ENCODE peak calls at places on chromosome 1, in seven cellular contexts. H, P, Z, T, X, Q and R are unnamed samples.

GRCh38 chr1:110280126-110280525 is 59.1 kb upstream of the RBM15 start:
- DNase-seq in H (no peak), P (no peak), Z (no peak), T (no peak), X (no peak), Q (no peak), R (no peak)

GRCh38 chr1:204493145-204493881 is 1.3 kb downstream of the PIK3C2B start:
- DNase-seq in H (no peak), P (no peak), Z (no peak), T (no peak), X (no peak), Q (no peak), R (no peak)

GRCh38 chr1:25805863-25806225 is 5.9 kb downstream of the SELENON start:
- DNase-seq in H (no peak), P (no peak), Z (no peak), T (no peak), X (no peak), Q (no peak), R (no peak)

GRCh38 chr1:8873506-8874229 is 4.8 kb downstream of the ENO1 start:
- DNase-seq in H (peak; percentile 93), P (peak; percentile 84), Z (peak; percentile 96), T (peak; percentile 60), X (peak; percentile 88), Q (peak; percentile 86), R (peak; percentile 79)

GRCh38 chr1:6899141-6899540 is 113.9 kb downstream of the CAMTA1 start:
- DNase-seq in H (no peak), P (no peak), Z (no peak), T (no peak), X (no peak), Q (no peak), R (no peak)

GRCh38 chr1:154624756-154625643 is 17.0 kb upstream of the ADAR start:
- DNase-seq in H (no peak), P (no peak), Z (no peak), T (no peak), X (no peak), Q (no peak), R (no peak)

GRCh38 chr1:94792876-94793605 is 27.1 kb upstream of the SLC44A3 start:
- DNase-seq in H (no peak), P (no peak), Z (no peak), T (no peak), X (no peak), Q (no peak), R (no peak)

GRCh38 chr1:25817840-25818501 is 1.8 kb upstream of the MTFR1L start:
- DNase-seq in H (no peak), P (no peak), Z (no peak), T (no peak), X (no peak), Q (no peak), R (no peak)

GRCh38 chr1:57112148-57112547 is 146.3 kb upstream of the C8B start:
- DNase-seq in H (peak; percentile 33), P (no peak), Z (no peak), T (no peak), X (no peak), Q (no peak), R (peak; percentile 18)

GRCh38 chr1:240084749-240085148 is 6.9 kb upstream of the FMN2 start:
- DNase-seq in H (no peak), P (no peak), Z (no peak), T (no peak), X (no peak), Q (no peak), R (no peak)

GRCh38 chr1:60102691-60103090 is 29.1 kb upstream of the C1orf87 start:
- DNase-seq in H (no peak), P (no peak), Z (no peak), T (no peak), X (no peak), Q (no peak), R (no peak)